ENCODE peak calls at places on chromosomes 7 and 10, in nine cellular contexts. One of them, this sample, is unnamed.
A peak's percentile ranks its signal among the peaks of the same experiment; 100 is the strongest.

GRCh38 chr10:88181902-88182671 is 318.7 kb downstream of the PTEN start:
- DNase-seq in AG04450: no peak
- DNase-seq in GM23338: no peak
- DNase-seq in neuronal stem cell: no peak
- DNase-seq in esophagus squamous epithelium: no peak
- DNase-seq in kidney: no peak
- DNase-seq in breast epithelium: no peak
- DNase-seq in fibroblast of lung: no peak
- DNase-seq in lower leg skin: no peak
- DNase-seq in this sample: no peak

GRCh38 chr7:133139350-133139749 is 57.5 kb upstream of the CHCHD3 start:
- DNase-seq in kidney: no peak
- DNase-seq in breast epithelium: no peak
- DNase-seq in fibroblast of lung: peak; percentile 48
- DNase-seq in GM23338: peak; percentile 89
- DNase-seq in neuronal stem cell: peak; percentile 40
- DNase-seq in lower leg skin: no peak
- DNase-seq in esophagus squamous epithelium: no peak
- DNase-seq in AG04450: peak; percentile 7
- DNase-seq in this sample: no peak

GRCh38 chr10:7982733-7983132 is 71.8 kb upstream of the GATA3 start:
- DNase-seq in esophagus squamous epithelium: no peak
- DNase-seq in neuronal stem cell: no peak
- DNase-seq in AG04450: no peak
- DNase-seq in kidney: no peak
- DNase-seq in lower leg skin: no peak
- DNase-seq in breast epithelium: no peak
- DNase-seq in fibroblast of lung: no peak
- DNase-seq in GM23338: no peak
- DNase-seq in this sample: no peak

GRCh38 chr10:116866987-116867595 is 17.8 kb downstream of the ENO4 start:
- DNase-seq in GM23338: no peak
- DNase-seq in esophagus squamous epithelium: no peak
- DNase-seq in kidney: no peak
- DNase-seq in breast epithelium: no peak
- DNase-seq in AG04450: no peak
- DNase-seq in fibroblast of lung: peak; percentile 59
- DNase-seq in neuronal stem cell: no peak
- DNase-seq in lower leg skin: no peak
- DNase-seq in this sample: no peak

GRCh38 chr10:71740069-71740468 is 20.5 kb upstream of the C10orf105 start:
- DNase-seq in breast epithelium: no peak
- DNase-seq in kidney: peak; percentile 71
- DNase-seq in AG04450: peak; percentile 63
- DNase-seq in esophagus squamous epithelium: no peak
- DNase-seq in neuronal stem cell: no peak
- DNase-seq in GM23338: no peak
- DNase-seq in lower leg skin: no peak
- DNase-seq in fibroblast of lung: peak; percentile 46
- DNase-seq in this sample: no peak

GRCh38 chr7:103989200-103989784 is at the start of gene RELN:
- DNase-seq in AG04450: no peak
- DNase-seq in esophagus squamous epithelium: no peak
- DNase-seq in breast epithelium: no peak
- DNase-seq in fibroblast of lung: peak; percentile 49
- DNase-seq in neuronal stem cell: peak; percentile 63
- DNase-seq in kidney: peak; percentile 43
- DNase-seq in lower leg skin: no peak
- DNase-seq in GM23338: peak; percentile 69
- DNase-seq in this sample: no peak

GRCh38 chr7:113086431-113086888 is at the start of gene GPR85:
- DNase-seq in breast epithelium: no peak
- DNase-seq in esophagus squamous epithelium: no peak
- DNase-seq in AG04450: peak; percentile 37
- DNase-seq in neuronal stem cell: peak; percentile 78
- DNase-seq in kidney: peak; percentile 77
- DNase-seq in fibroblast of lung: peak; percentile 74
- DNase-seq in GM23338: peak; percentile 86
- DNase-seq in lower leg skin: no peak
- DNase-seq in this sample: peak; percentile 18

GRCh38 chr7:3153118-3153517 is 109.5 kb upstream of the CARD11 start:
- DNase-seq in kidney: no peak
- DNase-seq in lower leg skin: no peak
- DNase-seq in esophagus squamous epithelium: no peak
- DNase-seq in breast epithelium: no peak
- DNase-seq in GM23338: no peak
- DNase-seq in neuronal stem cell: no peak
- DNase-seq in fibroblast of lung: no peak
- DNase-seq in AG04450: no peak
- DNase-seq in this sample: no peak

GRCh38 chr7:158016171-158017087 is 571.2 kb downstream of the PTPRN2 start:
- DNase-seq in neuronal stem cell: peak; percentile 42
- DNase-seq in AG04450: no peak
- DNase-seq in kidney: no peak
- DNase-seq in esophagus squamous epithelium: no peak
- DNase-seq in breast epithelium: peak; percentile 39
- DNase-seq in fibroblast of lung: peak; percentile 3
- DNase-seq in GM23338: no peak
- DNase-seq in lower leg skin: no peak
- DNase-seq in this sample: peak; percentile 74

GRCh38 chr10:8037199-8037801 is 17.2 kb upstream of the GATA3 start:
- DNase-seq in neuronal stem cell: peak; percentile 14
- DNase-seq in kidney: no peak
- DNase-seq in breast epithelium: no peak
- DNase-seq in AG04450: no peak
- DNase-seq in fibroblast of lung: no peak
- DNase-seq in esophagus squamous epithelium: no peak
- DNase-seq in lower leg skin: no peak
- DNase-seq in GM23338: peak; percentile 30
- DNase-seq in this sample: no peak

GRCh38 chr7:139711991-139712753 is 65.6 kb downstream of the HIPK2 start:
- DNase-seq in kidney: no peak
- DNase-seq in AG04450: no peak
- DNase-seq in esophagus squamous epithelium: no peak
- DNase-seq in breast epithelium: no peak
- DNase-seq in neuronal stem cell: no peak
- DNase-seq in lower leg skin: no peak
- DNase-seq in GM23338: peak; percentile 47
- DNase-seq in fibroblast of lung: no peak
- DNase-seq in this sample: no peak

GRCh38 chr10:24333736-24334135 is 124.8 kb downstream of the KIAA1217 start:
- DNase-seq in AG04450: no peak
- DNase-seq in kidney: no peak
- DNase-seq in breast epithelium: no peak
- DNase-seq in GM23338: no peak
- DNase-seq in fibroblast of lung: peak; percentile 92
- DNase-seq in lower leg skin: no peak
- DNase-seq in esophagus squamous epithelium: no peak
- DNase-seq in neuronal stem cell: no peak
- DNase-seq in this sample: no peak

GRCh38 chr7:19749658-19750057 is 23.8 kb downstream of the TMEM196 start:
- DNase-seq in AG04450: no peak
- DNase-seq in neuronal stem cell: no peak
- DNase-seq in GM23338: no peak
- DNase-seq in lower leg skin: no peak
- DNase-seq in breast epithelium: no peak
- DNase-seq in esophagus squamous epithelium: no peak
- DNase-seq in kidney: no peak
- DNase-seq in fibroblast of lung: peak; percentile 73
- DNase-seq in this sample: no peak

GRCh38 chr7:44962483-44963251 is 16.1 kb downstream of the MYO1G start:
- DNase-seq in lower leg skin: no peak
- DNase-seq in GM23338: peak; percentile 75
- DNase-seq in fibroblast of lung: peak; percentile 47
- DNase-seq in kidney: no peak
- DNase-seq in AG04450: no peak
- DNase-seq in breast epithelium: no peak
- DNase-seq in neuronal stem cell: no peak
- DNase-seq in esophagus squamous epithelium: no peak
- DNase-seq in this sample: peak; percentile 37

GRCh38 chr10:19826712-19827111 is 10.5 kb downstream of the PLXDC2 start:
- DNase-seq in fibroblast of lung: peak; percentile 20
- DNase-seq in breast epithelium: no peak
- DNase-seq in lower leg skin: no peak
- DNase-seq in neuronal stem cell: no peak
- DNase-seq in GM23338: no peak
- DNase-seq in kidney: no peak
- DNase-seq in esophagus squamous epithelium: no peak
- DNase-seq in AG04450: no peak
- DNase-seq in this sample: no peak

GRCh38 chr10:100934084-100934659 is 21.4 kb downstream of the SLF2 start:
- DNase-seq in GM23338: peak; percentile 35
- DNase-seq in kidney: no peak
- DNase-seq in AG04450: no peak
- DNase-seq in lower leg skin: no peak
- DNase-seq in breast epithelium: no peak
- DNase-seq in esophagus squamous epithelium: no peak
- DNase-seq in neuronal stem cell: no peak
- DNase-seq in fibroblast of lung: no peak
- DNase-seq in this sample: no peak

GRCh38 chr10:133329401-133330202 is 7.1 kb downstream of the CALY start:
- DNase-seq in kidney: peak; percentile 93
- DNase-seq in GM23338: peak; percentile 93
- DNase-seq in AG04450: peak; percentile 74
- DNase-seq in breast epithelium: peak; percentile 82
- DNase-seq in lower leg skin: peak; percentile 71
- DNase-seq in esophagus squamous epithelium: no peak
- DNase-seq in fibroblast of lung: peak; percentile 84
- DNase-seq in neuronal stem cell: peak; percentile 84
- DNase-seq in this sample: peak; percentile 92

GRCh38 chr10:33669861-33670385 is 335.5 kb upstream of the NRP1 start:
- DNase-seq in AG04450: no peak
- DNase-seq in esophagus squamous epithelium: no peak
- DNase-seq in neuronal stem cell: no peak
- DNase-seq in breast epithelium: no peak
- DNase-seq in fibroblast of lung: no peak
- DNase-seq in GM23338: no peak
- DNase-seq in kidney: no peak
- DNase-seq in lower leg skin: no peak
- DNase-seq in this sample: no peak

GRCh38 chr10:33680036-33680435 is 345.6 kb upstream of the NRP1 start:
- DNase-seq in neuronal stem cell: no peak
- DNase-seq in kidney: no peak
- DNase-seq in GM23338: no peak
- DNase-seq in lower leg skin: no peak
- DNase-seq in breast epithelium: no peak
- DNase-seq in AG04450: no peak
- DNase-seq in esophagus squamous epithelium: no peak
- DNase-seq in fibroblast of lung: no peak
- DNase-seq in this sample: no peak

GRCh38 chr10:33676606-33677005 is 342.1 kb upstream of the NRP1 start:
- DNase-seq in neuronal stem cell: no peak
- DNase-seq in fibroblast of lung: no peak
- DNase-seq in GM23338: no peak
- DNase-seq in breast epithelium: no peak
- DNase-seq in AG04450: no peak
- DNase-seq in kidney: no peak
- DNase-seq in lower leg skin: no peak
- DNase-seq in esophagus squamous epithelium: no peak
- DNase-seq in this sample: no peak

GRCh38 chr10:33675235-33675634 is 340.8 kb upstream of the NRP1 start:
- DNase-seq in kidney: no peak
- DNase-seq in breast epithelium: no peak
- DNase-seq in AG04450: no peak
- DNase-seq in GM23338: no peak
- DNase-seq in fibroblast of lung: no peak
- DNase-seq in lower leg skin: no peak
- DNase-seq in neuronal stem cell: no peak
- DNase-seq in esophagus squamous epithelium: no peak
- DNase-seq in this sample: no peak
- H3K4me3 ChIP-seq in kidney: no peak overlapping the region
- H3K4me3 ChIP-seq in breast epithelium: peak overlapping the region; percentile 9
- H3K4me3 ChIP-seq in AG04450: peak overlapping the region; percentile 20
- H3K4me3 ChIP-seq in GM23338: no peak overlapping the region
- H3K4me3 ChIP-seq in fibroblast of lung: peak overlapping the region; percentile 3
- H3K4me3 ChIP-seq in lower leg skin: no peak overlapping the region
- H3K4me3 ChIP-seq in neuronal stem cell: no peak overlapping the region
- H3K4me3 ChIP-seq in esophagus squamous epithelium: no peak overlapping the region
- H3K4me3 ChIP-seq in this sample: no peak overlapping the region

GRCh38 chr10:70101668-70102067 is 31.0 kb downstream of the AIFM2 start:
- DNase-seq in fibroblast of lung: no peak
- DNase-seq in esophagus squamous epithelium: no peak
- DNase-seq in lower leg skin: no peak
- DNase-seq in neuronal stem cell: no peak
- DNase-seq in kidney: no peak
- DNase-seq in breast epithelium: no peak
- DNase-seq in AG04450: no peak
- DNase-seq in GM23338: no peak
- DNase-seq in this sample: no peak
- H3K4me3 ChIP-seq in fibroblast of lung: no peak overlapping the region
- H3K4me3 ChIP-seq in esophagus squamous epithelium: no peak overlapping the region
- H3K4me3 ChIP-seq in lower leg skin: no peak overlapping the region
- H3K4me3 ChIP-seq in neuronal stem cell: no peak overlapping the region
- H3K4me3 ChIP-seq in kidney: no peak overlapping the region
- H3K4me3 ChIP-seq in breast epithelium: no peak overlapping the region
- H3K4me3 ChIP-seq in AG04450: no peak overlapping the region
- H3K4me3 ChIP-seq in GM23338: no peak overlapping the region
- H3K4me3 ChIP-seq in this sample: no peak overlapping the region

GRCh38 chr10:74823791-74824183 is 2.6 kb upstream of the KAT6B start:
- DNase-seq in kidney: no peak
- DNase-seq in GM23338: no peak
- DNase-seq in esophagus squamous epithelium: no peak
- DNase-seq in breast epithelium: no peak
- DNase-seq in AG04450: no peak
- DNase-seq in lower leg skin: no peak
- DNase-seq in neuronal stem cell: no peak
- DNase-seq in fibroblast of lung: no peak
- DNase-seq in this sample: no peak
- H3K4me3 ChIP-seq in kidney: no peak overlapping the region
- H3K4me3 ChIP-seq in GM23338: peak overlapping the region; percentile 85
- H3K4me3 ChIP-seq in esophagus squamous epithelium: no peak overlapping the region
- H3K4me3 ChIP-seq in breast epithelium: no peak overlapping the region
- H3K4me3 ChIP-seq in AG04450: peak overlapping the region; percentile 88
- H3K4me3 ChIP-seq in lower leg skin: no peak overlapping the region
- H3K4me3 ChIP-seq in neuronal stem cell: no peak overlapping the region
- H3K4me3 ChIP-seq in fibroblast of lung: no peak overlapping the region
- H3K4me3 ChIP-seq in this sample: no peak overlapping the region

GRCh38 chr10:91907033-91907594 is 2.2 kb downstream of the FGFBP3 start:
- DNase-seq in AG04450: no peak
- DNase-seq in lower leg skin: no peak
- DNase-seq in kidney: no peak
- DNase-seq in neuronal stem cell: no peak
- DNase-seq in GM23338: no peak
- DNase-seq in breast epithelium: no peak
- DNase-seq in fibroblast of lung: peak; percentile 65
- DNase-seq in esophagus squamous epithelium: no peak
- DNase-seq in this sample: no peak

GRCh38 chr10:91907914-91908357 is 1.4 kb downstream of the FGFBP3 start:
- DNase-seq in AG04450: no peak
- DNase-seq in breast epithelium: no peak
- DNase-seq in neuronal stem cell: no peak
- DNase-seq in kidney: peak; percentile 77
- DNase-seq in fibroblast of lung: peak; percentile 30
- DNase-seq in lower leg skin: no peak
- DNase-seq in GM23338: peak; percentile 56
- DNase-seq in esophagus squamous epithelium: no peak
- DNase-seq in this sample: no peak

GRCh38 chr10:91901784-91902677 is 7.3 kb downstream of the FGFBP3 start:
- DNase-seq in fibroblast of lung: peak; percentile 92
- DNase-seq in GM23338: no peak
- DNase-seq in lower leg skin: peak; percentile 60
- DNase-seq in AG04450: peak; percentile 67
- DNase-seq in breast epithelium: no peak
- DNase-seq in neuronal stem cell: no peak
- DNase-seq in kidney: no peak
- DNase-seq in esophagus squamous epithelium: no peak
- DNase-seq in this sample: no peak
- H3K4me3 ChIP-seq in fibroblast of lung: no peak overlapping the region
- H3K4me3 ChIP-seq in GM23338: no peak overlapping the region
- H3K4me3 ChIP-seq in lower leg skin: no peak overlapping the region
- H3K4me3 ChIP-seq in AG04450: no peak overlapping the region
- H3K4me3 ChIP-seq in breast epithelium: no peak overlapping the region
- H3K4me3 ChIP-seq in neuronal stem cell: no peak overlapping the region
- H3K4me3 ChIP-seq in kidney: no peak overlapping the region
- H3K4me3 ChIP-seq in esophagus squamous epithelium: no peak overlapping the region
- H3K4me3 ChIP-seq in this sample: no peak overlapping the region